ENCODE peak calls at places on chromosomes 6 and 20, in four cellular contexts. G is RWPE2, A is GM23338, P is BE2C. J is an unnamed sample.

GRCh38 chr6:105184921-105185320 is 5.1 kb upstream of the POPDC3 start:
- DNase-seq in A (no peak), G (no peak), P (no peak), J (no peak)

GRCh38 chr6:133817460-133818047 is 71.4 kb upstream of the TCF21 start:
- DNase-seq in G (no peak), P (peak; percentile 64), A (peak; percentile 84), J (peak; percentile 44)

GRCh38 chr20:33257237-33257636 is 21.4 kb downstream of the BPIFA1 start:
- DNase-seq in P (no peak), A (no peak), G (peak; percentile 61), J (no peak)

GRCh38 chr6:93183513-93183912 is 235.8 kb downstream of the EPHA7 start:
- DNase-seq in A (no peak), G (no peak), P (no peak), J (no peak)

GRCh38 chr20:47936612-47937011 is 151.3 kb upstream of the SULF2 start:
- DNase-seq in P (no peak), A (no peak), G (no peak), J (no peak)

GRCh38 chr6:17940151-17940791 is 47.2 kb downstream of the KIF13A start:
- DNase-seq in A (peak; percentile 44), P (no peak), G (no peak), J (no peak)

GRCh38 chr6:105507811-105508210 is 104.9 kb upstream of the PREP start:
- DNase-seq in G (no peak), P (no peak), A (no peak), J (no peak)

GRCh38 chr6:140871911-140872310 is 1260.8 kb upstream of the GJE1 start:
- DNase-seq in G (no peak), P (no peak), A (no peak), J (no peak)

GRCh38 chr6:137370871-137371633 is 123.1 kb downstream of the OLIG3 start:
- DNase-seq in G (no peak), A (peak; percentile 63), P (no peak), J (peak; percentile 37)

GRCh38 chr20:36462440-36463211 is 78.7 kb upstream of the MYL9 start:
- DNase-seq in A (peak; percentile 54), G (peak; percentile 88), P (peak; percentile 30), J (peak; percentile 44)

GRCh38 chr20:36461600-36462439 is 79.5 kb upstream of the MYL9 start:
- DNase-seq in P (peak; percentile 71), G (peak; percentile 86), A (peak; percentile 77), J (peak; percentile 77)

GRCh38 chr20:36465109-36466080 is 75.9 kb upstream of the MYL9 start:
- DNase-seq in A (peak; percentile 59), P (peak; percentile 52), G (peak; percentile 88), J (peak; percentile 53)

GRCh38 chr20:36463212-36464061 is 77.9 kb upstream of the MYL9 start:
- DNase-seq in P (no peak), G (no peak), A (no peak), J (no peak)

DNA sequence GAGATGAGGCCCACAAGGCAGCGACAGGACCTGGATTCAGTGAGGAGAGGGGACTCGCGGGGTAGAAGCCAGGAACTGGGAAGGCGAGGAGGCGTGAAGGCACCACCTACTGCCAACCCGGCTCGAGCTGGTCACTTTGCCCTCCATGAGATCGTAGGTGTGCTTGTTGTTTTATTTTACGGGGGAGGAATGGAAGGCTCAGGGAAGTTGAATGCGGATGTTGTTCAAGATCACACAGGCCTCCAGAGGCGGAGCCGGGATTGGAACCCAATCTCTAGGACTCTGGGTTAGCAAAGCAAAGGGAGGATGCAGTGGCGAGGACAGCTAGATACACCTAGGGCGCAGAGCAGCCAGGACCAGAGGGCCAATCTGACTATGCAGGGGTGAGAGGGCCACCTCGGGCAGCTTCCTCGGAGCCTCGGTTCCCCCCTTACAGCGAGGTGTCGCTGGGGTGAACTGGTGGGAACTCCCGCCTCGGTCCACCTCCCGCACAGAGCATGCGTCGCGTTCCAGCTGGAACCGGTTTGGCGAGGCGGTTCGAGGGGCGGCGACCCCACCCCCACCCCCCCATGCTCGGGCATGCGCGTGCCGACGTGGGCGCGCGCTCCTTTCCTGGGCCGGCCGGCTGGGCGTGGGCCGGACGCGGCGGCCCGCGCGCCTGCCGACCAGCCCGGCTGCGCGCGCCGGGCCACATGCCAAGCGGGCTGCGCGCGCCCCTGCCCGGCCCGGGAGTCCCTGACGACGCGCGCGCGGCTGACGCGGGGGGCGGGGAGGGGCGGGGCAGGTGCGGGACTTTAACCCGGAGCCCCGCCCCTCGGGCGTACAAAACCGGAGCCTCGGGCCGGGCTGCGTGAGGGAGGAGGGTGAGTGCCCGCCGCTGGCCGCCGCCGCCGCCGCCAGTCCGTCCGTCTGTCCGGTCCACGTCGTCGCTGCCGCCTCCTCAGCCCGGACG is 80.4 kb upstream of the MYL9 start:
- DNase-seq in A (peak; percentile 97), P (peak; percentile 94), G (peak; percentile 98), J (peak; percentile 96)
- H3K4me3 ChIP-seq in A (peak overlapping the region; percentile 51), P (peak overlapping the region; percentile 34), G (peak overlapping the region; percentile 73), J (peak overlapping the region; percentile 94)

GRCh38 chr20:10312111-10312510 is 93.5 kb downstream of the SNAP25 start:
- DNase-seq in G (no peak), A (no peak), P (no peak), J (no peak)

GRCh38 chr20:10314198-10314597 is 95.6 kb downstream of the SNAP25 start:
- DNase-seq in G (no peak), A (no peak), P (no peak), J (no peak)

GRCh38 chr20:10315138-10315537 is 96.5 kb downstream of the SNAP25 start:
- DNase-seq in G (no peak), A (no peak), P (no peak), J (no peak)

GRCh38 chr20:10313215-10313614 is 94.6 kb downstream of the SNAP25 start:
- DNase-seq in A (no peak), P (no peak), G (no peak), J (no peak)

GRCh38 chr20:10313701-10314100 is 95.1 kb downstream of the SNAP25 start:
- DNase-seq in G (no peak), P (no peak), A (no peak), J (no peak)
- H3K4me1 ChIP-seq in G (peaks cover 11% of the 10 kb centered on the region), P (no peaks in the 10 kb centered on the region), A (peaks cover 25% of the 10 kb centered on the region), J (peaks cover 8% of the 10 kb centered on the region)

GRCh38 chr6:82904860-82905259 is 160.8 kb downstream of the UBE3D start:
- DNase-seq in A (no peak), P (no peak), G (no peak), J (no peak)

GRCh38 chr6:82906951-82907350 is 158.7 kb downstream of the UBE3D start:
- DNase-seq in P (no peak), A (no peak), G (no peak), J (peak; percentile 60)

GRCh38 chr6:82908661-82909060 is 157.0 kb downstream of the UBE3D start:
- DNase-seq in A (no peak), P (no peak), G (no peak), J (no peak)

GRCh38 chr6:82909551-82909950 is 156.1 kb downstream of the UBE3D start:
- DNase-seq in A (no peak), G (no peak), P (no peak), J (peak; percentile 80)

DNA sequence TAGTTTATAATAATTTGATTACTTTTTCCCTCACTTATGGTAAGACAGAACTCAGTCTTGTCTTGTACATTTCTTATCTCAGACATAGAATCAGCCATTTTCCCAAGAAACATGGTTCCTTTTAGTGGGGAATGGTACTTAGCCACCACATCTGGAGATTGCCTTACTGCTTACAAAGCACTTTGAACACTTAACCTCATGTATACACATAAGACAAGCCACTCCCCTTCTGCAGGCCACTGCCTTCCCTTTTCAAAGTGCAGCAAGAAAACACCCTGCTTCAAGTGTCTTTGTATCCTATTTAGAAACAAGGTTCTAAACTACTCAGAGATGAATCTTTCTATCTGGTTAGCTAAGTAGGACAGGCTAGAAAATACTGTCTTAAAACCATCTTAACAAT is 159.2 kb downstream of the UBE3D start:
- DNase-seq in P (no peak), A (no peak), G (no peak), J (no peak)
- H3K4me3 ChIP-seq in P (no peak overlapping the region), A (no peak overlapping the region), G (no peak overlapping the region), J (no peak overlapping the region)

GRCh38 chr6:118528129-118528528 is 20.0 kb upstream of the PLN start:
- DNase-seq in A (no peak), P (no peak), G (no peak), J (no peak)
- H3K4me1 ChIP-seq in A (no peaks in the 10 kb centered on the region), P (no peaks in the 10 kb centered on the region), G (no peaks in the 10 kb centered on the region), J (no peaks in the 10 kb centered on the region)

GRCh38 chr6:13795041-13795748 is 19.2 kb downstream of the MCUR1 start:
- DNase-seq in A (peak; percentile 89), G (peak; percentile 66), P (peak; percentile 81), J (peak; percentile 66)

GRCh38 chr6:13788820-13789219 is 25.5 kb downstream of the MCUR1 start:
- DNase-seq in A (no peak), P (no peak), G (no peak), J (no peak)

GRCh38 chr6:13796781-13797180 is 17.6 kb downstream of the MCUR1 start:
- DNase-seq in A (no peak), G (no peak), P (no peak), J (no peak)

DNA sequence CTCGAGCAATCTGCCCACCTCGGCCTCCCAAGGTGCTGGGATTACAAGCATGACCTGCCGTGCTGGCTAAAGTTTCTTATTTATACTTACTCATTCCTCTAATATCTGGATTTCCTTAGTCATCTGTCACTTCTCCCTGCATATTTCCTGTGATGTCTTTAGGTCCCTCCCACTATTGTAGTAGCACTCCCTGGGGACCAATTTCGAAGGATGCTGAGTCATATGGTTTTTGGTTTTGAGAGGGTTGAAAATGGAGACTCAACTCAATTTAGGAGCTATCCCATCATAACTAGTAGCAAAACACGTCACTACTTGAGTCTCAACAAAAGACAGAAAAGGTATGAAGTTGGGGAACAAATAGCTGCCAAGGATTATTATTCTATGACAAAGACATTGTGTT is 20.2 kb downstream of the MCUR1 start:
- DNase-seq in P (peak; percentile 37), G (no peak), A (no peak), J (peak; percentile 55)
- H3K4me3 ChIP-seq in P (no peak overlapping the region), G (no peak overlapping the region), A (no peak overlapping the region), J (no peak overlapping the region)

DNA sequence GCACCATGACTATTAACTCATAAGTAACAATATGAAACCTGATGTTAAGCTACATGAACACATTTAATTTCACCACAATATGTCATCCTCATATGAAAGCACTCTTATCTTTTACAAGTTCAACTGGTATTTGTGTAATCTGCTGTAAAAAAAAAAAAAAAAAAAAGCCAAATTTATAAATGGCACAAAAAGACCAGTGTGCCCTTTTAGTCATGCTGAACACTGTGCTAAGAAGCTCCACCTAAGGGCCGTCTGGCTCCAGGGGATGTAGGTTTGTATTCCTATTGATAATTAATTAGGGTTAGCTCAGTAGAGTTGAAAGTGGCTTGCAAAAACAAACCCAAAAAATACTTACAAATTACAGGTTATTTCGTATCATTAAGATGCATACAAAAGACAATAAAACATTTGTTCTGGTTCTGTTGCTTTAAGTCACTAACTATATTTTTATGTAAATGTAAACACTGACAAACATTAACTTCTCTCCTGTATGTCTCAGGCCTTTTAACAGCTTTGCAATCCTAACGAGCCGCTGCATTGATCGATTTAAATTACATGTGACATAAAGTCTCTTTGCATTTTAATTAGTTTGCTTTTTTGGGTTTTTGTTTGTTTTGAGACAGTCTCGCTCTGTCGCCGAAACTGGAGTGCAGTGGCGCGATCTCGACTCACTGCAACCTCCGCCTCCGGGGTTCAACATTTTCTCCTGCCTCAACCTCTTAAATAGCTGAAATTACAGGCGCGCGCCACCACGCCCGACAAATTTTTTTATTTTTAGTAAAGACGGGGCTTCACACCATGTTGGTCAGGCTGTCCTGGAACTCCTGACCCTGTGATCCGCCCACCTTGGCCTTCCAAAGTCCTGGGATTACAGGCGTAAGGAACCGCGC is 110.8 kb downstream of the HFE start:
- DNase-seq in G (no peak), A (peak; percentile 51), P (peak; percentile 46), J (peak; percentile 48)
- H3K4me1 ChIP-seq in G (peaks cover 11% of the 10 kb centered on the region), A (peaks cover 3% of the 10 kb centered on the region), P (peaks cover 2% of the 10 kb centered on the region), J (no peaks in the 10 kb centered on the region)

GRCh38 chr6:22247916-22248482 is 48.8 kb downstream of the PRL start:
- DNase-seq in G (no peak), A (no peak), P (no peak), J (no peak)
- H3K4me3 ChIP-seq in G (no peak overlapping the region), A (no peak overlapping the region), P (no peak overlapping the region), J (no peak overlapping the region)